ENCODE peak calls at places on chromosomes 13 and 19, in ten cellular contexts. O is vagina, G is sigmoid colon, J is right lobe of liver, H is spleen, Y is prostate gland, Q is transverse colon, U is suprapubic skin, C is heart left ventricle, F is testis. Z is an unnamed sample.

GRCh38 chr19:34989248-34989797 is 10.8 kb upstream of the GRAMD1A start:
- DNase-seq in O (no peak), G (no peak), J (no peak), H (no peak), Y (no peak), Q (no peak), U (no peak), C (no peak), F (no peak), Z (no peak)

GRCh38 chr19:14576363-14576762 is 4.5 kb upstream of the NDUFB7 start:
- DNase-seq in O (no peak), G (no peak), J (no peak), H (no peak), Y (no peak), Q (no peak), U (no peak), C (no peak), F (no peak), Z (no peak)

GRCh38 chr19:55436847-55437246 is 6.3 kb downstream of the SHISA7 start:
- DNase-seq in O (no peak), G (no peak), J (no peak), H (no peak), Y (no peak), Q (no peak), U (no peak), C (no peak), F (no peak), Z (no peak)

GRCh38 chr19:30334841-30335240 is 37.3 kb upstream of the ZNF536 start:
- DNase-seq in O (no peak), G (no peak), J (no peak), H (no peak), Y (no peak), Q (no peak), U (peak), C (no peak), F (no peak), Z (peak)

GRCh38 chr13:113747291-113747833 is 11.7 kb upstream of the TMEM255B start:
- DNase-seq in O (no peak), G (no peak), J (peak), H (peak), Y (no peak), Q (no peak), U (no peak), C (peak), F (no peak), Z (no peak)

GRCh38 chr19:4057913-4058695 is 8.6 kb downstream of the ZBTB7A start:
- DNase-seq in O (no peak), G (peak), J (peak), H (peak), Y (peak), Q (peak), U (peak), C (peak), F (peak), Z (peak)

GRCh38 chr19:44839272-44839671 is 6.8 kb upstream of the NECTIN2 start:
- DNase-seq in O (no peak), G (no peak), J (no peak), H (no peak), Y (no peak), Q (no peak), U (no peak), C (no peak), F (no peak), Z (no peak)

GRCh38 chr13:49821216-49821820 is 28.8 kb upstream of the KPNA3 start:
- DNase-seq in O (no peak), G (no peak), J (no peak), H (no peak), Y (no peak), Q (no peak), U (no peak), C (no peak), F (no peak), Z (no peak)

GRCh38 chr19:18453269-18454024 is 15.5 kb upstream of the ISYNA1 start:
- DNase-seq in O (no peak), G (no peak), J (no peak), H (no peak), Y (no peak), Q (no peak), U (no peak), C (no peak), F (no peak), Z (no peak)

GRCh38 chr19:57279418-57280164 is 694 bp upstream of the ZNF460 start:
- DNase-seq in O (peak), G (peak), J (peak), H (peak), Y (peak), Q (peak), U (peak), C (peak), F (peak), Z (peak)
- TF ChIP-seq CTCF in O (no peak), G (no peak), J (peak), H (no peak), Y (no peak), Q (peak), U (no peak), C (peak), F (no peak), Z (no peak)

DNA sequence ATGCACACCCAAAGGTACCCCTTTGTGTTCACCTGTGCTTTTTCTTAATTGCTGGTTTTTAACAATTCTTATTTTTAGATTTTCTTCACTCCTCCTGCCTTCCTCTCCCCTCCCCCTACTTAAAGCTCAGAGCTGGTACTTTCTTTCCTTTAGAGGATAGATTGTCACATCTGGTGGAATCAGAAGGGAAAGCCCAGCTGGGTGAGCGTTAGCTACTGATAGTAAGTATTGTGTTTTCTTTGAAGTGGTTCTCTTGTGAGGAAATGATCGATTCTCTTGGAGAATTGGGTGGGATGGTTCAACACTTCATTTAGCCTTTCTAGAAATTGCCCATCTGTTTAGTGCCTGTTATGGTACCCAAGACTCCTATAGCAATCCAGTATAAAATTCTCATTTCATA is 84.8 kb downstream of the FLT1 start:
- DNase-seq in O (no peak), G (no peak), J (no peak), H (no peak), Y (no peak), Q (no peak), U (no peak), C (no peak), F (no peak), Z (no peak)
- H3K4me3 ChIP-seq in O (no peak), G (no peak), J (no peak), H (no peak), Y (no peak), Q (no peak), U (no peak), C (no peak), F (no peak), Z (no peak)

DNA sequence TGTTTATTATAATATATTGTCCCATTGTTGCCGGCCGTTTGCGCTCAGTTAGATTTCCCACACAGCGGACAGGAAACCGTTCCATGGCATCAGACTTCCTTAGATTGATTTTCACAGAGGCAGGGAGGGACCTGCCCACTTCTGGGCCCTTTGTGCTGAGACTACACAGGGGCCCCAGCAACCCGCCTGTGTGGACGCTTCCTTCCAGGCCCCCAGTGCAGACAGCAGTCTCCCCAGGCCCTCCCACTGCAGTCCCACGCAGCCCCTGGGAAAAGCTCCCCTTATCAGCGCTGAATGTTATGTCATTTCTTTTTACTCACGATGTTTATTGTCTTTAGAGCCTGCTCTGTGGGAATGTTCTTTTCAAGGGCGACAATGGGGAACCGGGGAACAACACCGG is 351.7 kb upstream of the ARGLU1 start:
- DNase-seq in O (no peak), G (no peak), J (peak), H (peak), Y (no peak), Q (no peak), U (no peak), C (peak), F (no peak), Z (no peak)
- TF ChIP-seq POLR2A in O (no peak), G (no peak), J (no peak), H (no peak), Y (no peak), Q (no peak), U (no peak), C (no peak), F (no peak), Z (no peak)

GRCh38 chr19:51015691-51016267 is 3.7 kb downstream of the KLK10 start:
- DNase-seq in O (no peak), G (no peak), J (no peak), H (no peak), Y (no peak), Q (no peak), U (no peak), C (no peak), F (no peak), Z (no peak)

GRCh38 chr19:51018745-51019543 is 565 bp downstream of the KLK10 start:
- DNase-seq in O (no peak), G (no peak), J (no peak), H (no peak), Y (peak), Q (no peak), U (no peak), C (no peak), F (peak), Z (no peak)

GRCh38 chr19:51014242-51014641 is 5.3 kb downstream of the KLK10 start:
- DNase-seq in O (no peak), G (no peak), J (no peak), H (no peak), Y (no peak), Q (no peak), U (no peak), C (no peak), F (no peak), Z (no peak)

GRCh38 chr19:51019544-51019925 is at the start of gene KLK10:
- DNase-seq in O (no peak), G (no peak), J (no peak), H (no peak), Y (no peak), Q (no peak), U (no peak), C (no peak), F (no peak), Z (no peak)

GRCh38 chr19:51016798-51017683 is 2.5 kb downstream of the KLK10 start:
- DNase-seq in O (no peak), G (no peak), J (no peak), H (peak), Y (peak), Q (peak), U (no peak), C (peak), F (peak), Z (peak)
- TF ChIP-seq CTCF in O (peak), G (no peak), J (peak), H (peak), Y (peak), Q (peak), U (peak), C (peak), F (peak), Z (no peak)

DNA sequence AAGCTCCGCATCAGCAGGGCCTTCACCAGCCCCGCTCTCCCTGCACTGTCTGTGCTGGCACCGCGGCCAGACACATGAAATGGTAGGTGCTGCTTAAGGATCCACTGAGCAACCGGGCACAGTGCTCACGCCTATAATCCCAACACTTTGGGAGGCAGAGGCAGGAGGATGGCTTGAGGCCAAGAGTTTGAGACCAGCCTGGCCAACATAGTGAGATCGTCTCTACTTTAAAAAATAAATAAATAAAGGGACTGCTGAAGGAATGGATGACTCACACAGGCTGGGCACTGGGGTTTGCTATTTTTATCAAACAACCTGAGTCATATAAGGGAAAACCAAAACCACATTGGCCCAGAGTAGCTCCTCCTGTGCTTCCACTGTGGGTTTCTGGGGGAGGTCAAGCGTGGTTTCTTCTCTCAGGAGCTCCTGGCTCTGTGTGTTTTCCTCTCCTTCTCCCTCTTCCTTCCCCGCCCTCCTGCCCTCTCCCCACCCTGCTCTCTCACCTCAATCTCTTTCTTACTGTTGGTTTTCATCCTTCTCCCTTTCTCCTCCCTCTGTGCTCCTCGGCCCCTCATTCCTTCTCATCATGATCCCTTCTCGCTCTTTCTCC is 21.3 kb downstream of the VRK3 start:
- DNase-seq in O (no peak), G (peak), J (no peak), H (no peak), Y (no peak), Q (peak), U (no peak), C (no peak), F (no peak), Z (no peak)
- H3K4me3 ChIP-seq in O (no peak), G (no peak), J (no peak), H (no peak), Y (no peak), Q (no peak), U (no peak), C (no peak), F (no peak), Z (no peak)

DNA sequence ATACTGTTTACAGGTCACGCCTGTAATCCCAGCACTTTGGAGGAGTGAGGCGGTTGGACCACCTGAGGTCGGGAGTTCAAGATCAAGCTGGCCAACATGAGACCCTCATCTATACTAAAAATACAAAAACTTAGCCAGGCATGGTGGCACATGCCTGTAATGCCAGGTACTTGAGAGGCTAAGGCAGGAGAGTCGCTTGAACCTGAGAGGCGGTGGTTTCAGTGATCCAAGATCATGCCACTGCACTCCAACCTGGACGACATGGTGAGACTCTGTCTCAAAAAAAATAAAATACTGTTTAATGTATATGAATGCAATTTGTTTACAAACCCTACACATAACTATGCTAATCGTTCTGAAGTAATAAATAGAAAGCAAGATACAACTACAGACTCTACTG is 102.4 kb downstream of the ZNF486 start:
- DNase-seq in O (no peak), G (no peak), J (no peak), H (no peak), Y (no peak), Q (no peak), U (no peak), C (no peak), F (no peak), Z (no peak)
- TF ChIP-seq POLR2A in O (no peak), G (no peak), J (no peak), H (no peak), Y (no peak), Q (no peak), U (no peak), C (no peak), F (no peak), Z (no peak)

GRCh38 chr13:55084630-55085029 is 2056.0 kb downstream of the OLFM4 start:
- DNase-seq in O (no peak), G (no peak), J (no peak), H (no peak), Y (no peak), Q (no peak), U (no peak), C (no peak), F (no peak), Z (no peak)

GRCh38 chr13:55090612-55091011 is 2050.1 kb upstream of the PRR20A start:
- DNase-seq in O (no peak), G (no peak), J (no peak), H (no peak), Y (no peak), Q (no peak), U (no peak), C (no peak), F (no peak), Z (no peak)

DNA sequence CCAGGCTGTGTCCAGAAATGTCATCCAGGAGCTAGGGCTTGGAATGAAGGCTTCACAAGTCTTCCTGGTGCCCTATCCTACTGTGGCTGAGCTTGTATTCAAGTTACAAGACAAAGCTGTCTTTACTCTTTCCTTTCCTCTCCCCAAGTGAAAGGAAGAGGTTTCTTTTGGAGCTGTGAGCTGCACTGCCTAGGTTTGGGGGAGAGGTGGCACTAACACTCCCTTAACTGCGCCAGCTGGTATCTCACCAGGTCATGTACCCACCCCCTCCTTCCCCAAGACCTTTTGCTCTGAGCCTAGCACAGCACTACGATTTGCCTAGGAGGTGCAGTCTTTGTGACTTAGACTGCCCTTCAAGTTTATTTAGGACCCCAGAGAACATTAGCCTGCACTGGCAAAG is 2053.6 kb upstream of the PRR20A start:
- DNase-seq in O (no peak), G (no peak), J (no peak), H (no peak), Y (no peak), Q (no peak), U (no peak), C (no peak), F (no peak), Z (no peak)
- TF ChIP-seq CTCF in O (no peak), G (no peak), J (no peak), H (no peak), Y (no peak), Q (no peak), U (no peak), C (no peak), F (no peak), Z (no peak)

GRCh38 chr19:2540646-2541454 is 64.9 kb downstream of the GADD45B start:
- DNase-seq in O (no peak), G (peak), J (peak), H (peak), Y (peak), Q (peak), U (peak), C (peak), F (peak), Z (peak)

GRCh38 chr19:2537544-2537943 is 61.6 kb downstream of the GADD45B start:
- DNase-seq in O (no peak), G (no peak), J (no peak), H (no peak), Y (no peak), Q (no peak), U (no peak), C (no peak), F (no peak), Z (no peak)

GRCh38 chr19:2542341-2543069 is 66.6 kb downstream of the GADD45B start:
- DNase-seq in O (no peak), G (no peak), J (no peak), H (peak), Y (no peak), Q (peak), U (no peak), C (peak), F (no peak), Z (no peak)

GRCh38 chr19:2538096-2538757 is 62.3 kb downstream of the GADD45B start:
- DNase-seq in O (no peak), G (no peak), J (no peak), H (no peak), Y (no peak), Q (no peak), U (no peak), C (no peak), F (no peak), Z (no peak)

GRCh38 chr19:2540251-2540645 is 64.3 kb downstream of the GADD45B start:
- DNase-seq in O (no peak), G (no peak), J (no peak), H (peak), Y (no peak), Q (no peak), U (no peak), C (no peak), F (no peak), Z (no peak)
- H3K4me3 ChIP-seq in O (peak), G (peak), J (no peak), H (no peak), Y (no peak), Q (no peak), U (peak), C (peak), F (no peak), Z (no peak)